ENCODE peak calls at places on chromosome 12, in nine cellular contexts. One of them, this sample, is unnamed.

GRCh38 chr12:128339121-128339520 is 72.2 kb downstream of the TMEM132C start:
- DNase-seq in K562: no peak
- DNase-seq in transverse colon: no peak
- DNase-seq in IMR-90: no peak
- DNase-seq in HCT116: no peak
- DNase-seq in heart left ventricle: no peak
- DNase-seq in erythroblast: no peak
- DNase-seq in tibial nerve: no peak
- DNase-seq in A549: no peak
- DNase-seq in this sample: no peak

GRCh38 chr12:11702959-11703358 is 53.5 kb downstream of the ETV6 start:
- DNase-seq in K562: no peak
- DNase-seq in transverse colon: no peak
- DNase-seq in IMR-90: no peak
- DNase-seq in HCT116: no peak
- DNase-seq in heart left ventricle: no peak
- DNase-seq in erythroblast: no peak
- DNase-seq in tibial nerve: no peak
- DNase-seq in A549: no peak
- DNase-seq in this sample: no peak

GRCh38 chr12:74871817-74872216 is 334.2 kb downstream of the ATXN7L3B start:
- DNase-seq in K562: no peak
- DNase-seq in transverse colon: no peak
- DNase-seq in IMR-90: no peak
- DNase-seq in HCT116: no peak
- DNase-seq in heart left ventricle: no peak
- DNase-seq in erythroblast: no peak
- DNase-seq in tibial nerve: no peak
- DNase-seq in A549: no peak
- DNase-seq in this sample: no peak

GRCh38 chr12:24661657-24662096 is 287.2 kb downstream of the BCAT1 start:
- DNase-seq in K562: peak
- DNase-seq in transverse colon: peak
- DNase-seq in IMR-90: peak
- DNase-seq in HCT116: no peak
- DNase-seq in heart left ventricle: peak
- DNase-seq in erythroblast: no peak
- DNase-seq in tibial nerve: peak
- DNase-seq in A549: no peak
- DNase-seq in this sample: peak

GRCh38 chr12:10601860-10602259 is 11.5 kb downstream of the MAGOHB start:
- DNase-seq in K562: no peak
- DNase-seq in transverse colon: no peak
- DNase-seq in IMR-90: no peak
- DNase-seq in HCT116: no peak
- DNase-seq in heart left ventricle: no peak
- DNase-seq in erythroblast: no peak
- DNase-seq in tibial nerve: no peak
- DNase-seq in A549: no peak
- DNase-seq in this sample: no peak

GRCh38 chr12:98656289-98657101 is 11.4 kb downstream of the APAF1 start:
- DNase-seq in K562: peak
- DNase-seq in transverse colon: no peak
- DNase-seq in IMR-90: no peak
- DNase-seq in HCT116: no peak
- DNase-seq in heart left ventricle: no peak
- DNase-seq in erythroblast: no peak
- DNase-seq in tibial nerve: no peak
- DNase-seq in A549: no peak
- DNase-seq in this sample: no peak

GRCh38 chr12:21615441-21615840 is 10.8 kb upstream of the GYS2 start:
- DNase-seq in K562: no peak
- DNase-seq in transverse colon: no peak
- DNase-seq in IMR-90: no peak
- DNase-seq in HCT116: no peak
- DNase-seq in heart left ventricle: no peak
- DNase-seq in erythroblast: no peak
- DNase-seq in tibial nerve: no peak
- DNase-seq in A549: no peak
- DNase-seq in this sample: no peak

GRCh38 chr12:107336705-107337104 is 243.4 kb upstream of the CRY1 start:
- DNase-seq in K562: no peak
- DNase-seq in transverse colon: no peak
- DNase-seq in IMR-90: no peak
- DNase-seq in HCT116: no peak
- DNase-seq in heart left ventricle: no peak
- DNase-seq in erythroblast: no peak
- DNase-seq in tibial nerve: no peak
- DNase-seq in A549: no peak
- DNase-seq in this sample: no peak

GRCh38 chr12:75628916-75629315 is 117.5 kb upstream of the KRR1 start:
- DNase-seq in K562: no peak
- DNase-seq in transverse colon: no peak
- DNase-seq in IMR-90: no peak
- DNase-seq in HCT116: no peak
- DNase-seq in heart left ventricle: no peak
- DNase-seq in erythroblast: no peak
- DNase-seq in tibial nerve: no peak
- DNase-seq in A549: no peak
- DNase-seq in this sample: no peak

GRCh38 chr12:75554556-75554880 is 43.1 kb upstream of the KRR1 start:
- DNase-seq in K562: no peak
- DNase-seq in transverse colon: no peak
- DNase-seq in IMR-90: no peak
- DNase-seq in HCT116: no peak
- DNase-seq in heart left ventricle: no peak
- DNase-seq in erythroblast: no peak
- DNase-seq in tibial nerve: no peak
- DNase-seq in A549: no peak
- DNase-seq in this sample: no peak

GRCh38 chr12:115320451-115320850 is 636.5 kb upstream of the TBX3 start:
- DNase-seq in K562: no peak
- DNase-seq in transverse colon: no peak
- DNase-seq in IMR-90: no peak
- DNase-seq in HCT116: no peak
- DNase-seq in heart left ventricle: no peak
- DNase-seq in erythroblast: no peak
- DNase-seq in tibial nerve: no peak
- DNase-seq in A549: no peak
- DNase-seq in this sample: no peak

GRCh38 chr12:105493091-105493615 is 162.7 kb downstream of the C12orf75 start:
- DNase-seq in K562: no peak
- DNase-seq in transverse colon: no peak
- DNase-seq in IMR-90: no peak
- DNase-seq in HCT116: no peak
- DNase-seq in heart left ventricle: no peak
- DNase-seq in erythroblast: no peak
- DNase-seq in tibial nerve: no peak
- DNase-seq in A549: no peak
- DNase-seq in this sample: no peak

GRCh38 chr12:20194171-20194570 is 174.2 kb upstream of the PDE3A start:
- DNase-seq in K562: no peak
- DNase-seq in transverse colon: no peak
- DNase-seq in IMR-90: peak
- DNase-seq in HCT116: no peak
- DNase-seq in heart left ventricle: no peak
- DNase-seq in erythroblast: no peak
- DNase-seq in tibial nerve: no peak
- DNase-seq in A549: no peak
- DNase-seq in this sample: no peak

GRCh38 chr12:89789862-89790261 is 81.2 kb upstream of the ATP2B1 start:
- DNase-seq in K562: no peak
- DNase-seq in transverse colon: no peak
- DNase-seq in IMR-90: no peak
- DNase-seq in HCT116: no peak
- DNase-seq in heart left ventricle: no peak
- DNase-seq in erythroblast: no peak
- DNase-seq in tibial nerve: no peak
- DNase-seq in A549: no peak
- DNase-seq in this sample: no peak

GRCh38 chr12:109760930-109761630 is 47.5 kb downstream of the FAM222A start:
- DNase-seq in K562: no peak
- DNase-seq in transverse colon: no peak
- DNase-seq in IMR-90: no peak
- DNase-seq in HCT116: no peak
- DNase-seq in heart left ventricle: no peak
- DNase-seq in erythroblast: no peak
- DNase-seq in tibial nerve: no peak
- DNase-seq in A549: no peak
- DNase-seq in this sample: no peak

GRCh38 chr12:131220007-131220685 is 266.4 kb downstream of the ADGRD1 start:
- DNase-seq in K562: no peak
- DNase-seq in transverse colon: no peak
- DNase-seq in IMR-90: no peak
- DNase-seq in HCT116: no peak
- DNase-seq in heart left ventricle: no peak
- DNase-seq in erythroblast: no peak
- DNase-seq in tibial nerve: no peak
- DNase-seq in A549: no peak
- DNase-seq in this sample: no peak

GRCh38 chr12:26127404-26127803 is 2.6 kb upstream of the BHLHE41 start:
- DNase-seq in K562: no peak
- DNase-seq in transverse colon: no peak
- DNase-seq in IMR-90: no peak
- DNase-seq in HCT116: no peak
- DNase-seq in heart left ventricle: no peak
- DNase-seq in erythroblast: no peak
- DNase-seq in tibial nerve: no peak
- DNase-seq in A549: no peak
- DNase-seq in this sample: no peak

GRCh38 chr12:26124491-26125450 is at the start of gene BHLHE41:
- DNase-seq in K562: no peak
- DNase-seq in transverse colon: peak
- DNase-seq in IMR-90: peak
- DNase-seq in HCT116: no peak
- DNase-seq in heart left ventricle: peak
- DNase-seq in erythroblast: no peak
- DNase-seq in tibial nerve: peak
- DNase-seq in A549: peak
- DNase-seq in this sample: no peak

GRCh38 chr12:26128180-26128579 is 3.3 kb upstream of the BHLHE41 start:
- DNase-seq in K562: no peak
- DNase-seq in transverse colon: no peak
- DNase-seq in IMR-90: no peak
- DNase-seq in HCT116: no peak
- DNase-seq in heart left ventricle: no peak
- DNase-seq in erythroblast: no peak
- DNase-seq in tibial nerve: no peak
- DNase-seq in A549: no peak
- DNase-seq in this sample: no peak

GRCh38 chr12:26125451-26126339 is 858 bp upstream of the BHLHE41 start:
- DNase-seq in K562: no peak
- DNase-seq in transverse colon: peak
- DNase-seq in IMR-90: peak
- DNase-seq in HCT116: peak
- DNase-seq in heart left ventricle: peak
- DNase-seq in erythroblast: peak
- DNase-seq in tibial nerve: peak
- DNase-seq in A549: peak
- DNase-seq in this sample: peak

GRCh38 chr12:26126340-26127284 is 1.8 kb upstream of the BHLHE41 start:
- DNase-seq in K562: peak
- DNase-seq in transverse colon: peak
- DNase-seq in IMR-90: peak
- DNase-seq in HCT116: no peak
- DNase-seq in heart left ventricle: peak
- DNase-seq in erythroblast: peak
- DNase-seq in tibial nerve: peak
- DNase-seq in A549: peak
- DNase-seq in this sample: peak
- TF ChIP-seq POLR2A in K562: no peak
- TF ChIP-seq POLR2A in transverse colon: peak
- TF ChIP-seq POLR2A in IMR-90: no peak
- TF ChIP-seq POLR2A in HCT116: peak
- TF ChIP-seq POLR2A in heart left ventricle: no peak
- TF ChIP-seq POLR2A in erythroblast: no peak
- TF ChIP-seq POLR2A in tibial nerve: peak
- TF ChIP-seq POLR2A in A549: no peak
- TF ChIP-seq POLR2A in this sample: peak

GRCh38 chr12:121797937-121798801 is 4.7 kb upstream of the RHOF start:
- DNase-seq in K562: peak
- DNase-seq in transverse colon: peak
- DNase-seq in IMR-90: peak
- DNase-seq in HCT116: no peak
- DNase-seq in heart left ventricle: peak
- DNase-seq in erythroblast: peak
- DNase-seq in tibial nerve: peak
- DNase-seq in A549: no peak
- DNase-seq in this sample: no peak
- TF ChIP-seq POLR2A in K562: peak
- TF ChIP-seq POLR2A in transverse colon: peak
- TF ChIP-seq POLR2A in IMR-90: no peak
- TF ChIP-seq POLR2A in HCT116: no peak
- TF ChIP-seq POLR2A in heart left ventricle: peak
- TF ChIP-seq POLR2A in erythroblast: peak
- TF ChIP-seq POLR2A in tibial nerve: no peak
- TF ChIP-seq POLR2A in A549: no peak
- TF ChIP-seq POLR2A in this sample: no peak

DNA sequence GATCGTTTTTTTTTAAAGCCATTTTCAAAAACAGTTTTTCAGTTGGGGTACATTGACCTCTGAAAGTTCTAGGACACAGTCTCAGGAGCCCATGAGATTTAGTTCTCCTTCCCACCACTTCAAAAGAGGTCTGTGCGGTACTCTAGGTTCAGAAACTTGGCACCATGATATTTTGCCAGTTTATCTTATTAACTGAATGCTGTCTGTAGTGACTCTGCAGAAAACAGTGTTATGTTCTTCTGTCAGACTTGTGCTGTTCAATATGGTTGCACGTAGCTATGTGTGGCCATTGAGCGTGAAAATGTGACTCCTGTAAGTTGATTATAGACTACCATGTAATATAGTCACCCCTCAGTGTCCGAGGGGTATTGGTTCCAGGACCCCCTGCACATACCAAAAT is 35.9 kb downstream of the CRADD start:
- DNase-seq in K562: no peak
- DNase-seq in transverse colon: no peak
- DNase-seq in IMR-90: no peak
- DNase-seq in HCT116: no peak
- DNase-seq in heart left ventricle: no peak
- DNase-seq in erythroblast: peak
- DNase-seq in tibial nerve: no peak
- DNase-seq in A549: no peak
- DNase-seq in this sample: no peak
- TF ChIP-seq POLR2A in K562: no peak
- TF ChIP-seq POLR2A in transverse colon: no peak
- TF ChIP-seq POLR2A in IMR-90: no peak
- TF ChIP-seq POLR2A in HCT116: no peak
- TF ChIP-seq POLR2A in heart left ventricle: no peak
- TF ChIP-seq POLR2A in erythroblast: no peak
- TF ChIP-seq POLR2A in tibial nerve: no peak
- TF ChIP-seq POLR2A in A549: no peak
- TF ChIP-seq POLR2A in this sample: no peak

DNA sequence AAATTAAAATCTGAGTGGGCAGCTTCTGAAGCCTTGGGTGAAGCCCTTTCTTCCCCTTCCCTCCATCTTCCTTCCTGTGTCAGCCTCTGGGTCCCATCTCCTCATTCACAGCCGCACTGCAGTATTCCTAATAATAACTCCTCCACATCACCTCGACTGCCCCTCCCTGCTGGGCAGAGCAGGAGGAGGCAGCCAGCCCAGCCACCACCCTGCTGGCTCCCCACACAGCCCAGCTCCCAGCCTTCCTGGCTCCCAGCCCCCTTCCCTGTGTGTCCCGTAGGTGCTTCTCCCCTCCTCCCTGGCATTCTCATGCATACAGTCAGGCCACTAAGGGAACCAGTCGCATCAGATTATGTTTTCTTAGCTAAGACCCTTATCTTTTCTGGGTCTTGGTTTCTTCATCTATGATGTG is 3.7 kb downstream of the IFFO1 start:
- DNase-seq in K562: no peak
- DNase-seq in transverse colon: no peak
- DNase-seq in IMR-90: no peak
- DNase-seq in HCT116: no peak
- DNase-seq in heart left ventricle: peak
- DNase-seq in erythroblast: no peak
- DNase-seq in tibial nerve: no peak
- DNase-seq in A549: no peak
- DNase-seq in this sample: no peak
- TF ChIP-seq POLR2A in K562: no peak
- TF ChIP-seq POLR2A in transverse colon: no peak
- TF ChIP-seq POLR2A in IMR-90: no peak
- TF ChIP-seq POLR2A in HCT116: no peak
- TF ChIP-seq POLR2A in heart left ventricle: no peak
- TF ChIP-seq POLR2A in erythroblast: no peak
- TF ChIP-seq POLR2A in tibial nerve: no peak
- TF ChIP-seq POLR2A in A549: no peak
- TF ChIP-seq POLR2A in this sample: peak